ENCODE peak calls at places on chromosomes 3 and 15, in five cellular contexts. One of them, this sample, is unnamed.

GRCh38 chr3:151086484-151087456 is 1.3 kb downstream of the MED12L start:
- DNase-seq in left ventricle myocardium inferior: peak; percentile 65
- DNase-seq in cardiac muscle cell: peak; percentile 91
- DNase-seq in stimulated activated CD8-positive, alpha-beta memory T cell treated with anti-CD3 and anti-CD28 coated beads, Interleukin-15, amount 100 ng/mL, for 24 hours: peak; percentile 29
- DNase-seq in tibial nerve: peak; percentile 39
- DNase-seq in this sample: peak; percentile 88

GRCh38 chr3:173214576-173214975 is 73.5 kb upstream of the SPATA16 start:
- DNase-seq in left ventricle myocardium inferior: no peak
- DNase-seq in cardiac muscle cell: no peak
- DNase-seq in tibial nerve: no peak
- DNase-seq in stimulated activated CD8-positive, alpha-beta memory T cell treated with anti-CD3 and anti-CD28 coated beads, Interleukin-15, amount 100 ng/mL, for 24 hours: no peak
- DNase-seq in this sample: no peak

GRCh38 chr3:12990781-12991480 is 82.3 kb downstream of the IQSEC1 start:
- DNase-seq in tibial nerve: no peak
- DNase-seq in cardiac muscle cell: peak; percentile 33
- DNase-seq in stimulated activated CD8-positive, alpha-beta memory T cell treated with anti-CD3 and anti-CD28 coated beads, Interleukin-15, amount 100 ng/mL, for 24 hours: no peak
- DNase-seq in left ventricle myocardium inferior: no peak
- DNase-seq in this sample: peak; percentile 21

GRCh38 chr3:9649791-9650521 is 651 bp downstream of the MTMR14 start:
- DNase-seq in cardiac muscle cell: no peak
- DNase-seq in left ventricle myocardium inferior: no peak
- DNase-seq in stimulated activated CD8-positive, alpha-beta memory T cell treated with anti-CD3 and anti-CD28 coated beads, Interleukin-15, amount 100 ng/mL, for 24 hours: no peak
- DNase-seq in tibial nerve: no peak
- DNase-seq in this sample: no peak

GRCh38 chr3:168121175-168121853 is 25.6 kb upstream of the GOLIM4 start:
- DNase-seq in stimulated activated CD8-positive, alpha-beta memory T cell treated with anti-CD3 and anti-CD28 coated beads, Interleukin-15, amount 100 ng/mL, for 24 hours: no peak
- DNase-seq in cardiac muscle cell: peak; percentile 81
- DNase-seq in left ventricle myocardium inferior: peak; percentile 34
- DNase-seq in tibial nerve: no peak
- DNase-seq in this sample: no peak

GRCh38 chr3:157786216-157786615 is 283.0 kb upstream of the VEPH1 start:
- DNase-seq in left ventricle myocardium inferior: no peak
- DNase-seq in tibial nerve: no peak
- DNase-seq in stimulated activated CD8-positive, alpha-beta memory T cell treated with anti-CD3 and anti-CD28 coated beads, Interleukin-15, amount 100 ng/mL, for 24 hours: no peak
- DNase-seq in cardiac muscle cell: peak; percentile 79
- DNase-seq in this sample: peak; percentile 18

GRCh38 chr15:34119291-34119690 is 17.4 kb downstream of the PGBD4 start:
- DNase-seq in left ventricle myocardium inferior: no peak
- DNase-seq in tibial nerve: no peak
- DNase-seq in cardiac muscle cell: peak; percentile 7
- DNase-seq in stimulated activated CD8-positive, alpha-beta memory T cell treated with anti-CD3 and anti-CD28 coated beads, Interleukin-15, amount 100 ng/mL, for 24 hours: no peak
- DNase-seq in this sample: peak; percentile 16

GRCh38 chr3:74214286-74214685 is 400.2 kb downstream of the CNTN3 start:
- DNase-seq in cardiac muscle cell: no peak
- DNase-seq in stimulated activated CD8-positive, alpha-beta memory T cell treated with anti-CD3 and anti-CD28 coated beads, Interleukin-15, amount 100 ng/mL, for 24 hours: no peak
- DNase-seq in left ventricle myocardium inferior: no peak
- DNase-seq in tibial nerve: no peak
- DNase-seq in this sample: no peak

GRCh38 chr15:91855684-91856553 is 2.4 kb downstream of the SLCO3A1 start:
- DNase-seq in cardiac muscle cell: no peak
- DNase-seq in left ventricle myocardium inferior: no peak
- DNase-seq in tibial nerve: no peak
- DNase-seq in stimulated activated CD8-positive, alpha-beta memory T cell treated with anti-CD3 and anti-CD28 coated beads, Interleukin-15, amount 100 ng/mL, for 24 hours: no peak
- DNase-seq in this sample: peak; percentile 77

GRCh38 chr15:89364741-89365450 is 30.3 kb upstream of the POLG start:
- DNase-seq in stimulated activated CD8-positive, alpha-beta memory T cell treated with anti-CD3 and anti-CD28 coated beads, Interleukin-15, amount 100 ng/mL, for 24 hours: no peak
- DNase-seq in tibial nerve: no peak
- DNase-seq in left ventricle myocardium inferior: no peak
- DNase-seq in cardiac muscle cell: no peak
- DNase-seq in this sample: no peak

GRCh38 chr3:20380310-20380709 is 194.3 kb upstream of the SGO1 start:
- DNase-seq in stimulated activated CD8-positive, alpha-beta memory T cell treated with anti-CD3 and anti-CD28 coated beads, Interleukin-15, amount 100 ng/mL, for 24 hours: no peak
- DNase-seq in left ventricle myocardium inferior: no peak
- DNase-seq in cardiac muscle cell: peak; percentile 26
- DNase-seq in tibial nerve: no peak
- DNase-seq in this sample: no peak

GRCh38 chr15:67839358-67839928 is 402 bp downstream of the RNU6-1 start:
- DNase-seq in left ventricle myocardium inferior: no peak
- DNase-seq in stimulated activated CD8-positive, alpha-beta memory T cell treated with anti-CD3 and anti-CD28 coated beads, Interleukin-15, amount 100 ng/mL, for 24 hours: no peak
- DNase-seq in tibial nerve: no peak
- DNase-seq in cardiac muscle cell: peak; percentile 58
- DNase-seq in this sample: peak; percentile 80

GRCh38 chr3:53493997-53494791 is at the start of gene CACNA1D:
- DNase-seq in tibial nerve: no peak
- DNase-seq in stimulated activated CD8-positive, alpha-beta memory T cell treated with anti-CD3 and anti-CD28 coated beads, Interleukin-15, amount 100 ng/mL, for 24 hours: no peak
- DNase-seq in cardiac muscle cell: peak; percentile 6
- DNase-seq in left ventricle myocardium inferior: no peak
- DNase-seq in this sample: peak; percentile 10

GRCh38 chr15:28944696-28945300 is 59.0 kb downstream of the APBA2 start:
- DNase-seq in left ventricle myocardium inferior: no peak
- DNase-seq in tibial nerve: no peak
- DNase-seq in cardiac muscle cell: no peak
- DNase-seq in stimulated activated CD8-positive, alpha-beta memory T cell treated with anti-CD3 and anti-CD28 coated beads, Interleukin-15, amount 100 ng/mL, for 24 hours: no peak
- DNase-seq in this sample: no peak

GRCh38 chr3:170222647-170223541 is 670 bp downstream of the PRKCI start:
- DNase-seq in left ventricle myocardium inferior: no peak
- DNase-seq in cardiac muscle cell: peak; percentile 20
- DNase-seq in stimulated activated CD8-positive, alpha-beta memory T cell treated with anti-CD3 and anti-CD28 coated beads, Interleukin-15, amount 100 ng/mL, for 24 hours: peak; percentile 14
- DNase-seq in tibial nerve: no peak
- DNase-seq in this sample: peak; percentile 64

GRCh38 chr3:45927881-45928280 is 15.4 kb upstream of the CXCR6 start:
- DNase-seq in stimulated activated CD8-positive, alpha-beta memory T cell treated with anti-CD3 and anti-CD28 coated beads, Interleukin-15, amount 100 ng/mL, for 24 hours: no peak
- DNase-seq in cardiac muscle cell: no peak
- DNase-seq in tibial nerve: no peak
- DNase-seq in left ventricle myocardium inferior: no peak
- DNase-seq in this sample: no peak

GRCh38 chr3:172203522-172204258 is 164.3 kb downstream of the FNDC3B start:
- DNase-seq in left ventricle myocardium inferior: no peak
- DNase-seq in cardiac muscle cell: peak; percentile 38
- DNase-seq in tibial nerve: no peak
- DNase-seq in stimulated activated CD8-positive, alpha-beta memory T cell treated with anti-CD3 and anti-CD28 coated beads, Interleukin-15, amount 100 ng/mL, for 24 hours: no peak
- DNase-seq in this sample: no peak

GRCh38 chr3:52321481-52321880 is 5.4 kb downstream of the DNAH1 start:
- DNase-seq in tibial nerve: no peak
- DNase-seq in cardiac muscle cell: no peak
- DNase-seq in stimulated activated CD8-positive, alpha-beta memory T cell treated with anti-CD3 and anti-CD28 coated beads, Interleukin-15, amount 100 ng/mL, for 24 hours: no peak
- DNase-seq in left ventricle myocardium inferior: no peak
- DNase-seq in this sample: no peak

GRCh38 chr3:22887664-22888291 is 315.3 kb upstream of the UBE2E2 start:
- DNase-seq in cardiac muscle cell: peak; percentile 61
- DNase-seq in stimulated activated CD8-positive, alpha-beta memory T cell treated with anti-CD3 and anti-CD28 coated beads, Interleukin-15, amount 100 ng/mL, for 24 hours: no peak
- DNase-seq in left ventricle myocardium inferior: no peak
- DNase-seq in tibial nerve: no peak
- DNase-seq in this sample: peak; percentile 1

GRCh38 chr3:187445352-187445751 is 77.2 kb downstream of the RTP4 start:
- DNase-seq in cardiac muscle cell: no peak
- DNase-seq in left ventricle myocardium inferior: no peak
- DNase-seq in stimulated activated CD8-positive, alpha-beta memory T cell treated with anti-CD3 and anti-CD28 coated beads, Interleukin-15, amount 100 ng/mL, for 24 hours: no peak
- DNase-seq in tibial nerve: no peak
- DNase-seq in this sample: no peak

GRCh38 chr3:55826731-55827496 is 339.8 kb upstream of the WNT5A start:
- DNase-seq in stimulated activated CD8-positive, alpha-beta memory T cell treated with anti-CD3 and anti-CD28 coated beads, Interleukin-15, amount 100 ng/mL, for 24 hours: no peak
- DNase-seq in left ventricle myocardium inferior: no peak
- DNase-seq in tibial nerve: no peak
- DNase-seq in cardiac muscle cell: peak; percentile 60
- DNase-seq in this sample: no peak

GRCh38 chr15:90610220-90610619 is 80.5 kb downstream of the CRTC3 start:
- DNase-seq in tibial nerve: no peak
- DNase-seq in left ventricle myocardium inferior: no peak
- DNase-seq in stimulated activated CD8-positive, alpha-beta memory T cell treated with anti-CD3 and anti-CD28 coated beads, Interleukin-15, amount 100 ng/mL, for 24 hours: no peak
- DNase-seq in cardiac muscle cell: peak; percentile 21
- DNase-seq in this sample: no peak

GRCh38 chr3:129612350-129613204 is 6.1 kb upstream of the PLXND1 start:
- DNase-seq in left ventricle myocardium inferior: peak; percentile 20
- DNase-seq in tibial nerve: no peak
- DNase-seq in cardiac muscle cell: no peak
- DNase-seq in stimulated activated CD8-positive, alpha-beta memory T cell treated with anti-CD3 and anti-CD28 coated beads, Interleukin-15, amount 100 ng/mL, for 24 hours: no peak
- DNase-seq in this sample: peak; percentile 57

GRCh38 chr3:126180477-126181397 is at the start of gene ALDH1L1:
- DNase-seq in tibial nerve: peak; percentile 68
- DNase-seq in left ventricle myocardium inferior: peak; percentile 85
- DNase-seq in cardiac muscle cell: peak; percentile 93
- DNase-seq in stimulated activated CD8-positive, alpha-beta memory T cell treated with anti-CD3 and anti-CD28 coated beads, Interleukin-15, amount 100 ng/mL, for 24 hours: no peak
- DNase-seq in this sample: peak; percentile 46

GRCh38 chr3:112111785-112112402 is 21.2 kb downstream of the GCSAM start:
- DNase-seq in stimulated activated CD8-positive, alpha-beta memory T cell treated with anti-CD3 and anti-CD28 coated beads, Interleukin-15, amount 100 ng/mL, for 24 hours: no peak
- DNase-seq in cardiac muscle cell: peak; percentile 85
- DNase-seq in tibial nerve: no peak
- DNase-seq in left ventricle myocardium inferior: no peak
- DNase-seq in this sample: no peak

GRCh38 chr3:16460886-16461285 is 52.6 kb downstream of the RFTN1 start:
- DNase-seq in cardiac muscle cell: no peak
- DNase-seq in left ventricle myocardium inferior: no peak
- DNase-seq in tibial nerve: no peak
- DNase-seq in stimulated activated CD8-positive, alpha-beta memory T cell treated with anti-CD3 and anti-CD28 coated beads, Interleukin-15, amount 100 ng/mL, for 24 hours: no peak
- DNase-seq in this sample: no peak

GRCh38 chr3:54962200-54962599 is 34.3 kb upstream of the LRTM1 start:
- DNase-seq in left ventricle myocardium inferior: no peak
- DNase-seq in cardiac muscle cell: no peak
- DNase-seq in tibial nerve: no peak
- DNase-seq in stimulated activated CD8-positive, alpha-beta memory T cell treated with anti-CD3 and anti-CD28 coated beads, Interleukin-15, amount 100 ng/mL, for 24 hours: no peak
- DNase-seq in this sample: no peak

GRCh38 chr3:184788751-184789150 is 23.2 kb upstream of the VPS8 start:
- DNase-seq in cardiac muscle cell: no peak
- DNase-seq in tibial nerve: no peak
- DNase-seq in stimulated activated CD8-positive, alpha-beta memory T cell treated with anti-CD3 and anti-CD28 coated beads, Interleukin-15, amount 100 ng/mL, for 24 hours: no peak
- DNase-seq in left ventricle myocardium inferior: no peak
- DNase-seq in this sample: peak; percentile 10

GRCh38 chr15:26864664-26865191 is 2.1 kb upstream of the GABRA5 start:
- DNase-seq in left ventricle myocardium inferior: no peak
- DNase-seq in cardiac muscle cell: peak; percentile 52
- DNase-seq in stimulated activated CD8-positive, alpha-beta memory T cell treated with anti-CD3 and anti-CD28 coated beads, Interleukin-15, amount 100 ng/mL, for 24 hours: no peak
- DNase-seq in tibial nerve: no peak
- DNase-seq in this sample: peak; percentile 50

GRCh38 chr15:99731336-99732267 is 1.6 kb downstream of the LYSMD4 start:
- DNase-seq in left ventricle myocardium inferior: no peak
- DNase-seq in cardiac muscle cell: peak; percentile 35
- DNase-seq in stimulated activated CD8-positive, alpha-beta memory T cell treated with anti-CD3 and anti-CD28 coated beads, Interleukin-15, amount 100 ng/mL, for 24 hours: no peak
- DNase-seq in tibial nerve: no peak
- DNase-seq in this sample: no peak

GRCh38 chr15:73397461-73397860 is 28.7 kb upstream of the HCN4 start:
- DNase-seq in left ventricle myocardium inferior: no peak
- DNase-seq in stimulated activated CD8-positive, alpha-beta memory T cell treated with anti-CD3 and anti-CD28 coated beads, Interleukin-15, amount 100 ng/mL, for 24 hours: no peak
- DNase-seq in tibial nerve: no peak
- DNase-seq in cardiac muscle cell: no peak
- DNase-seq in this sample: no peak

This sample was measured in Caki2.